ENCODE peak calls at places on chromosomes 13 and 19, in four cellular contexts. F is heart left ventricle, Q is adrenal gland, O is IMR-90. N is an unnamed sample.

GRCh38 chr19:35126624-35126959 is 8.3 kb downstream of the LGI4 start:
- DNase-seq in O (no peak), F (peak), Q (no peak), N (no peak)

GRCh38 chr13:87322386-87322785 is 348.8 kb upstream of the SLITRK5 start:
- DNase-seq in F (no peak), Q (no peak), O (no peak), N (no peak)

GRCh38 chr13:110634558-110634957 is 19.2 kb downstream of the NAXD start:
- DNase-seq in Q (peak), O (peak), F (no peak), N (peak)

GRCh38 chr13:110018009-110018408 is 231.6 kb upstream of the IRS2 start:
- DNase-seq in Q (no peak), O (peak), F (no peak), N (no peak)

GRCh38 chr13:52850396-52851152 is 2.1 kb upstream of the PCDH8 start:
- DNase-seq in F (peak), O (peak), Q (peak), N (no peak)

GRCh38 chr13:94188173-94188869 is 291.2 kb downstream of the DCT start:
- DNase-seq in Q (no peak), F (no peak), O (no peak), N (no peak)

GRCh38 chr19:3516675-3517207 is 10.6 kb downstream of the FZR1 start:
- DNase-seq in Q (no peak), O (no peak), F (no peak), N (no peak)

GRCh38 chr13:101845501-101846012 is 393.1 kb downstream of the ITGBL1 start:
- DNase-seq in O (peak), Q (no peak), F (no peak), N (no peak)

GRCh38 chr13:64684685-64685431 is 2545.3 kb downstream of the PCDH9 start:
- DNase-seq in F (no peak), Q (no peak), O (peak), N (no peak)

GRCh38 chr13:75180805-75181455 is 301.0 kb downstream of the TBC1D4 start:
- DNase-seq in O (peak), Q (no peak), F (no peak), N (no peak)

GRCh38 chr13:35857769-35858168 is 273.4 kb downstream of the DCLK1 start:
- DNase-seq in F (no peak), O (peak), Q (peak), N (no peak)

GRCh38 chr19:39405930-39406655 is 554 bp upstream of the ZFP36 start:
- DNase-seq in Q (no peak), F (no peak), O (no peak), N (peak)

GRCh38 chr13:77537302-77537919 is 1.9 kb downstream of the SCEL start:
- DNase-seq in Q (no peak), F (no peak), O (no peak), N (no peak)

GRCh38 chr19:1254081-1254527 is 5.7 kb downstream of the MIDN start:
- DNase-seq in Q (peak), O (no peak), F (peak), N (no peak)

GRCh38 chr13:27020415-27020814 is 151.2 kb downstream of the USP12 start:
- DNase-seq in O (no peak), F (no peak), Q (no peak), N (no peak)

GRCh38 chr13:113634279-113635047 is 23.5 kb downstream of the ATP4B start:
- DNase-seq in F (peak), Q (no peak), O (no peak), N (no peak)

GRCh38 chr19:48630289-48631036 is 6.7 kb downstream of the DBP start:
- DNase-seq in O (no peak), Q (peak), F (peak), N (peak)

GRCh38 chr13:52411629-52412028 is 5.7 kb upstream of the THSD1 start:
- DNase-seq in F (no peak), O (peak), Q (no peak), N (no peak)

GRCh38 chr19:33720691-33721682 is 75.7 kb upstream of the KCTD15 start:
- DNase-seq in F (no peak), O (no peak), Q (no peak), N (no peak)

GRCh38 chr13:106302011-106302410 is 233.5 kb downstream of the EFNB2 start:
- DNase-seq in F (no peak), Q (no peak), O (no peak), N (no peak)

GRCh38 chr19:46840157-46840942 is 10.3 kb downstream of the AP2S1 start:
- DNase-seq in Q (peak), O (peak), F (peak), N (no peak)

GRCh38 chr13:52022355-52022754 is 2.1 kb upstream of the UTP14C start:
- DNase-seq in O (no peak), Q (no peak), F (no peak), N (no peak)

GRCh38 chr13:94329754-94330551 is 149.5 kb downstream of the DCT start:
- DNase-seq in F (no peak), Q (peak), O (peak), N (no peak)

GRCh38 chr19:10552596-10553053 is 8.9 kb downstream of the ATG4D start:
- DNase-seq in F (no peak), Q (no peak), O (no peak), N (no peak)

GRCh38 chr13:112842343-112842856 is 126.6 kb upstream of the MCF2L start:
- DNase-seq in F (peak), Q (no peak), O (no peak), N (no peak)

GRCh38 chr19:36140289-36141038 is 598 bp downstream of the CAPNS1 start:
- DNase-seq in F (peak), Q (peak), O (peak), N (peak)

GRCh38 chr13:76723551-76724232 is 162.5 kb downstream of the KCTD12 start:
- DNase-seq in Q (peak), O (peak), F (peak), N (no peak)

GRCh38 chr13:98265669-98266551 is 88.8 kb upstream of the RNF113B start:
- DNase-seq in Q (peak), F (no peak), O (peak), N (no peak)

GRCh38 chr19:14427461-14427860 is 5.6 kb upstream of the PKN1 start:
- DNase-seq in O (no peak), Q (no peak), F (no peak), N (no peak)

GRCh38 chr13:39875583-39875982 is 220.1 kb downstream of the COG6 start:
- DNase-seq in O (peak), Q (no peak), F (no peak), N (no peak)

GRCh38 chr19:23410155-23410554 is 14.9 kb upstream of the ZNF91 start:
- DNase-seq in Q (no peak), O (no peak), F (no peak), N (no peak)

GRCh38 chr13:36131215-36131930 is at the start of gene DCLK1:
- DNase-seq in O (no peak), F (peak), Q (no peak), N (peak)

GRCh38 chr13:50124536-50125305 is 109.5 kb downstream of the KCNRG start:
- DNase-seq in F (peak), Q (peak), O (peak), N (peak)

GRCh38 chr13:19601749-19602725 is 31.4 kb upstream of the MPHOSPH8 start:
- DNase-seq in Q (no peak), O (peak), F (peak), N (no peak)
- TF ChIP-seq POLR2A in Q (no peak), O (no peak), F (no peak), N (no peak)

GRCh38 chr13:80213201-80213600 is 127.7 kb downstream of the SPRY2 start:
- DNase-seq in O (no peak), F (no peak), Q (no peak), N (no peak)

GRCh38 chr13:80211573-80211972 is 129.4 kb downstream of the SPRY2 start:
- DNase-seq in F (no peak), Q (no peak), O (no peak), N (no peak)

GRCh38 chr13:80214521-80214941 is 126.4 kb downstream of the SPRY2 start:
- DNase-seq in F (no peak), O (peak), Q (no peak), N (no peak)

GRCh38 chr13:80215368-80215767 is 125.6 kb downstream of the SPRY2 start:
- DNase-seq in Q (no peak), F (no peak), O (peak), N (no peak)

DNA sequence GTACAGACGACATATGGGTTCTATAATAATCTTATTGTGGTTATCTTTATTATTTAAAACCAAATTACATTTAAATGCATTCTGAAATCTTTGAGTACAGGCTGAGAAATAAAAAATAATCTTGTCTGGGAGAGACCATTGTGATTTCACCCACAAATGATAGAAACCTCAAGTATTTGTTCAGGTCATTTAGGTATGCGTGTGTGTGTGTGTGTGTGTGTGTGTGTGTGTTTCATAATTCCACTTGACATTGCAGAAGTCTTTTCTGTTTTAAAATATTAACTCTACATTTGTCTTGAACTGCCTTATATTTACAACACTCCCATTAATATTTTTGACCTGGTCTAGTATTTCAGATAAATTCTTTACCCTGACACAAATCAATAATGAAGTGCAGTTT is 126.9 kb downstream of the SPRY2 start:
- DNase-seq in F (no peak), Q (no peak), O (no peak), N (no peak)
- H3K27ac ChIP-seq in F (no peak), Q (no peak), O (no peak), N (no peak)

GRCh38 chr19:2394669-2395292 is 32.6 kb downstream of the TIMM13 start:
- DNase-seq in O (no peak), Q (no peak), F (no peak), N (no peak)
- TF ChIP-seq POLR2A in O (no peak), Q (no peak), F (no peak), N (no peak)

DNA sequence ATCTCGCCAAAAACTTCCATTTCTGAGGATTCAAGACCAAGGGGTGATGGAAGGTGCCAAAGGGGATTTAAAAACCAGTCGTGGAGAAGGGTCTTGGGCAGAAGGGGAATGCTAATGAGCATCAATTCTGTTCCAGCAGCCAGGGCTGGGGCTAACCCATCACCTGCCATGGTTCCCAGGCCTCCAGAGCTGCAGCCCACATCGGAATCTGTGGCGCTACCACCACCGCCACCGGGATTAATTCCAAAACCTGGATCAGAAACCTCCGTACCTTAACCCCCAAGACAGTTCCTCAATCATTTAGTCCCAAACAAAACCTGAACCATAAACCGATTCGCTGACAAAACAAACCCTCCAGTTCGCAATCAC is 591 bp downstream of the ZNF615 start:
- DNase-seq in Q (no peak), F (no peak), O (no peak), N (no peak)
- H3K27ac ChIP-seq in Q (peak), F (peak), O (peak), N (peak)

DNA sequence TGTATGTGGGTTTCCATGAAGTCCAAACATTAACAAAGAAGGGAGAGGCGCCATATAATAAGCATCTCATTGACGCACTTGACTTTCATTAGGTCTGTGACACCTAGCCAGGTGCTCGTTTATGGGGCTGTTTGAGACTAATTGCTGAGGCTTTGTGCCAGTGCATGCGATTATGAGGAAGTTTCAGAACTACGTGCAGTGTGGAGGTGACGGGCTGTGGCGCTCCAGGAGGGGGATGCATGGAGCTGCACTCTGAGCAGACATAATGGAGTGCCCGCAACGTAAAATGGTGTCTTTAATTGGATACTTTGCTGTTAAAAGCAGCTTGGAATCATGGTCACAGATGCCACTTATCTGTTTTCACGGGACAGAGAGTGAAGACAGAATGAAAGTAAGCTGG is 223.2 kb downstream of the FGF9 start:
- DNase-seq in F (no peak), Q (no peak), O (no peak), N (no peak)
- TF ChIP-seq POLR2A in F (no peak), Q (no peak), O (no peak), N (no peak)

GRCh38 chr19:45094707-45095106 is 1.7 kb downstream of the PPP1R37 start:
- DNase-seq in F (no peak), O (no peak), Q (no peak), N (no peak)
- H3K27ac ChIP-seq in F (no peak), O (no peak), Q (peak), N (no peak)

GRCh38 chr19:56315076-56315828 is 613 bp upstream of the ZSCAN5A start:
- DNase-seq in F (peak), O (peak), Q (peak), N (peak)
- TF ChIP-seq POLR2A in F (no peak), O (no peak), Q (peak), N (no peak)

GRCh38 chr19:41997121-41997850 is 3.3 kb upstream of the ATP1A3 start:
- DNase-seq in O (peak), Q (peak), F (peak), N (no peak)
- H3K27ac ChIP-seq in O (no peak), Q (no peak), F (no peak), N (no peak)